ENCODE peak calls at places on chromosomes 11 and 22, in eight cellular contexts. I, B, G, Z, R, V, U and N are unnamed samples.

GRCh38 chr11:36375348-36376314 is 79.5 kb downstream of the PRR5L start:
- DNase-seq in U (no peak), R (peak), I (no peak), V (no peak), Z (no peak), B (no peak), G (peak), N (no peak)

GRCh38 chr22:47422736-47423135 is 660.3 kb downstream of the TBC1D22A start:
- DNase-seq in U (no peak), G (no peak), V (no peak), R (no peak), Z (no peak), I (no peak), B (no peak), N (no peak)

GRCh38 chr11:44627911-44628729 is 62.7 kb downstream of the CD82 start:
- DNase-seq in U (no peak), V (no peak), B (no peak), Z (no peak), R (peak), I (no peak), G (peak), N (no peak)

GRCh38 chr11:17786824-17787525 is 52.4 kb downstream of the KCNC1 start:
- DNase-seq in I (peak), G (no peak), B (no peak), V (no peak), U (no peak), Z (no peak), R (no peak), N (no peak)

GRCh38 chr11:46697303-46697702 is 3.1 kb downstream of the ARHGAP1 start:
- DNase-seq in R (peak), G (no peak), V (no peak), I (no peak), B (no peak), Z (no peak), U (no peak), N (no peak)

GRCh38 chr11:86374586-86374985 is at the start of gene CCDC81:
- DNase-seq in I (no peak), V (no peak), B (peak), G (peak), R (no peak), U (no peak), Z (no peak), N (no peak)

GRCh38 chr22:25484498-25484897 is 80.0 kb upstream of the GRK3 start:
- DNase-seq in I (no peak), Z (no peak), V (no peak), R (no peak), B (no peak), G (no peak), U (no peak), N (no peak)

GRCh38 chr11:119928047-119928446 is 199.0 kb upstream of the NECTIN1 start:
- DNase-seq in R (no peak), G (no peak), B (no peak), I (no peak), Z (peak), U (no peak), V (no peak), N (no peak)

GRCh38 chr22:19085233-19086043 is 36.8 kb downstream of the DGCR2 start:
- DNase-seq in G (peak), I (no peak), U (peak), R (peak), Z (no peak), V (peak), B (no peak), N (no peak)

GRCh38 chr11:124113890-124114289 is 1.4 kb upstream of the VWA5A start:
- DNase-seq in R (no peak), U (no peak), V (no peak), G (peak), Z (no peak), I (no peak), B (no peak), N (no peak)
- TF ChIP-seq POLR2AphosphoS5 in R (no peak), U (no peak), V (no peak), G (no peak), Z (no peak), I (no peak), B (no peak), N (no peak)

GRCh38 chr11:34256591-34256990 is 101.2 kb downstream of the ABTB2 start:
- DNase-seq in B (no peak), U (no peak), G (no peak), Z (no peak), I (no peak), V (no peak), R (no peak), N (no peak)
- H3K27ac ChIP-seq in B (no peak), U (no peak), G (no peak), Z (no peak), I (no peak), V (no peak), R (no peak), N (no peak)

GRCh38 chr11:1102221-1102971 is 27.7 kb downstream of the MUC2 start:
- DNase-seq in R (no peak), Z (no peak), U (no peak), G (no peak), V (no peak), B (no peak), I (no peak), N (no peak)

GRCh38 chr11:1104411-1105182 is 29.9 kb downstream of the MUC2 start:
- DNase-seq in B (no peak), I (no peak), G (no peak), Z (no peak), U (no peak), V (no peak), R (no peak), N (no peak)

GRCh38 chr11:1105183-1105565 is 30.5 kb downstream of the MUC2 start:
- DNase-seq in U (no peak), V (no peak), Z (no peak), G (no peak), B (no peak), I (no peak), R (no peak), N (no peak)

GRCh38 chr11:1102996-1103395 is 28.3 kb downstream of the MUC2 start:
- DNase-seq in I (no peak), G (no peak), B (no peak), V (no peak), U (no peak), R (no peak), Z (no peak), N (no peak)

GRCh38 chr11:1103401-1104360 is 29.0 kb downstream of the MUC2 start:
- DNase-seq in R (no peak), B (no peak), G (no peak), U (no peak), Z (no peak), I (no peak), V (no peak), N (no peak)
- H3K9ac ChIP-seq in R (no peak), B (no peak), G (no peak), U (no peak), Z (no peak), I (no peak), V (no peak), N (no peak)

GRCh38 chr22:35376728-35377472 is 4.0 kb upstream of the HMOX1 start:
- DNase-seq in R (no peak), I (peak), U (peak), Z (peak), G (peak), B (peak), V (peak), N (peak)
- TF ChIP-seq POLR2AphosphoS5 in R (no peak), I (peak), U (no peak), Z (no peak), G (peak), B (no peak), V (no peak), N (peak)

GRCh38 chr11:66546368-66546965 is at the start of gene ACTN3:
- DNase-seq in Z (peak), G (no peak), V (peak), B (peak), U (no peak), I (no peak), R (peak), N (no peak)
- H3K27ac ChIP-seq in Z (peak), G (peak), V (peak), B (no peak), U (peak), I (peak), R (peak), N (no peak)

DNA sequence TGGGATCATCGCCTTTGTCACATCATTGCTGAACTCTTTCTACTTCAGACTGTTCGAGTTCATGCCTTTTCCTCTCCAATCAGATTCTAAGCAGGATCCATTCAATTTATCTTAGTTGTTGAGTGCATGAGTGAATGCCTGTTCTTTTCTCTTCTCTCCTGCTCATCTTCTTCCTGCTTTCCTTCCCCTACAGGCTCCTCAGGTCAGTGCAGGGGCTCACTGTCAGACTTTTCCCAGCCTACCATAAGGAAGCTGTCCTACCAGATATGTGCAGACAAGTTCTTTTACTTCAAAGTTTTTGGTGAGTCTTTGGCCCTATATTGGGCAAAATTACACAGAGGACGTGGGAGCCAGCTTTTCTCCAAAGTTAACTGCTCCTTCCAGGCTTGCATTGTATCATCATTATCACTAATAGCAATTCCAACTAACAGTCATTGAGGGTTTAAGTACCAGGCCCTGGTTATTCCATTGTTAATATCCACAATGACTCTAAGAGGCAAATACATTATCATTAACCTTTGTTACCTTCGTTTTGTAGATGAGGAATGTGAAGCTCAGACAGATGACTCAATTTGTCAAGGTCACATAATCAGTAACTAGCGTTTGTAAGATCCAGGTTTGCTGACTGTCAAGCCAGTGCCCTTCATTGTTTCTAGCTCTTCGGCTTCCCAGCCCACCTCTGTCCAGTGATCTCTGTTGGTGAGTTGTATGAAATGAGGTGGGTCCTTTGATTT is 30.4 kb downstream of the OR6Q1 start:
- DNase-seq in Z (no peak), G (no peak), B (no peak), V (peak), U (no peak), R (no peak), I (no peak), N (no peak)
- H3K9ac ChIP-seq in Z (no peak), G (no peak), B (no peak), V (peak), U (no peak), R (no peak), I (no peak), N (no peak)